ENCODE peak calls at places on chromosomes 13 and 19, in seven cellular contexts. F is epithelial cell of esophagus; D is stimulated activated CD4-positive, alpha-beta T cell treated with anti-CD3 and anti-CD28 coated beads, Interleukin-15, amount 100 ng/mL, for 1 hour; A is dorsolateral prefrontal cortex; W is thyroid gland; C is NCI-H69; P is astrocyte of the cerebellum. O is an unnamed sample.

GRCh38 chr13:113122571-113123225 is at the start of gene F10:
- DNase-seq in A (peak), W (no peak), F (no peak), C (no peak), P (no peak), D (no peak), O (no peak)

GRCh38 chr19:23440207-23440606 is 44.9 kb upstream of the ZNF91 start:
- DNase-seq in A (no peak), F (no peak), C (peak), D (no peak), W (no peak), P (no peak), O (no peak)

GRCh38 chr13:104001766-104002165 is 935.5 kb upstream of the SLC10A2 start:
- DNase-seq in A (no peak), D (no peak), W (no peak), C (no peak), P (no peak), F (no peak), O (no peak)

GRCh38 chr19:19356901-19357566 is 36.4 kb downstream of the MAU2 start:
- DNase-seq in P (no peak), F (no peak), D (no peak), C (no peak), W (no peak), A (no peak), O (no peak)

GRCh38 chr13:32031025-32031814 is at the start of gene FRY:
- DNase-seq in C (peak), F (peak), P (no peak), W (peak), A (peak), D (peak), O (peak)

GRCh38 chr13:39542361-39542760 is 60.6 kb downstream of the LHFPL6 start:
- DNase-seq in A (no peak), W (no peak), F (no peak), P (no peak), D (no peak), C (no peak), O (no peak)

GRCh38 chr19:32831611-32832010 is 38.0 kb downstream of the SLC7A9 start:
- DNase-seq in W (no peak), P (no peak), C (no peak), D (no peak), F (no peak), A (no peak), O (no peak)

GRCh38 chr19:2129892-2130770 is 21.2 kb downstream of the AP3D1 start:
- DNase-seq in F (no peak), P (no peak), C (no peak), A (no peak), D (no peak), W (no peak), O (no peak)

GRCh38 chr13:102729560-102730275 is 34.9 kb upstream of the METTL21C start:
- DNase-seq in A (no peak), W (no peak), P (peak), D (no peak), C (peak), F (peak), O (peak)

GRCh38 chr19:21045028-21045427 is 24.6 kb downstream of the ZNF430 start:
- DNase-seq in D (no peak), A (no peak), F (no peak), C (no peak), P (no peak), W (no peak), O (no peak)

GRCh38 chr13:51629711-51630575 is 45.7 kb downstream of the WDFY2 start:
- DNase-seq in C (no peak), P (no peak), W (no peak), F (no peak), A (no peak), D (no peak), O (no peak)

GRCh38 chr13:111589992-111590391 is 269.6 kb downstream of the TEX29 start:
- DNase-seq in F (no peak), A (no peak), P (no peak), D (no peak), C (no peak), W (no peak), O (no peak)

GRCh38 chr13:109271991-109272454 is 514.4 kb downstream of the IRS2 start:
- DNase-seq in C (no peak), F (peak), A (no peak), D (no peak), P (no peak), W (no peak), O (peak)

GRCh38 chr19:913080-913748 is at the start of gene R3HDM4:
- DNase-seq in C (peak), P (no peak), F (peak), D (peak), W (peak), A (peak), O (peak)

O was measured in mammary epithelial cell.